ENCODE peak calls at places on chromosomes 7 and 10, in four cellular contexts. P, A, N and J are unnamed samples. For H3K27me3, the result is how much of the 10 kb centered on the place peaks cover.

GRCh38 chr7:42014625-42015412 is 222.2 kb downstream of the GLI3 start:
- DNase-seq in P (no peak), A (peak), N (peak), J (peak)

GRCh38 chr7:158355456-158356065 is 232.1 kb downstream of the PTPRN2 start:
- DNase-seq in N (peak), P (no peak), A (no peak), J (no peak)

GRCh38 chr10:132637477-132638129 is 100.0 kb downstream of the INPP5A start:
- DNase-seq in N (no peak), P (peak), A (peak), J (peak)

GRCh38 chr7:106563466-106564150 is 97.3 kb downstream of the CCDC71L start:
- DNase-seq in N (no peak), A (no peak), P (no peak), J (no peak)

GRCh38 chr7:53111061-53111460 is 75.6 kb downstream of the POM121L12 start:
- DNase-seq in A (no peak), N (no peak), P (no peak), J (no peak)

GRCh38 chr7:50663396-50664102 is 98.3 kb upstream of the DDC start:
- DNase-seq in A (no peak), N (no peak), P (no peak), J (no peak)

GRCh38 chr10:128579902-128580301 is 453.7 kb upstream of the MKI67 start:
- DNase-seq in N (no peak), P (no peak), A (no peak), J (no peak)

GRCh38 chr10:6562221-6562620 is 17.9 kb downstream of the PRKCQ start:
- DNase-seq in A (no peak), N (no peak), P (no peak), J (no peak)

GRCh38 chr7:24052572-24053223 is 231.3 kb upstream of the NPY start:
- DNase-seq in N (no peak), P (no peak), A (no peak), J (no peak)

GRCh38 chr10:69475433-69475830 is 24.2 kb downstream of the TSPAN15 start:
- DNase-seq in A (no peak), N (no peak), P (no peak), J (no peak)

GRCh38 chr10:50809596-50809995 is 69.9 kb downstream of the ASAH2B start:
- DNase-seq in P (no peak), N (no peak), A (no peak), J (no peak)

GRCh38 chr10:68665841-68666240 is 55.2 kb upstream of the CCAR1 start:
- DNase-seq in A (no peak), P (no peak), N (no peak), J (no peak)

GRCh38 chr10:108104697-108105096 is 940.2 kb upstream of the SORCS1 start:
- DNase-seq in P (no peak), A (no peak), N (no peak), J (no peak)

GRCh38 chr7:45589061-45589460 is 14.9 kb downstream of the ADCY1 start:
- DNase-seq in N (no peak), A (no peak), P (no peak), J (no peak)

DNA sequence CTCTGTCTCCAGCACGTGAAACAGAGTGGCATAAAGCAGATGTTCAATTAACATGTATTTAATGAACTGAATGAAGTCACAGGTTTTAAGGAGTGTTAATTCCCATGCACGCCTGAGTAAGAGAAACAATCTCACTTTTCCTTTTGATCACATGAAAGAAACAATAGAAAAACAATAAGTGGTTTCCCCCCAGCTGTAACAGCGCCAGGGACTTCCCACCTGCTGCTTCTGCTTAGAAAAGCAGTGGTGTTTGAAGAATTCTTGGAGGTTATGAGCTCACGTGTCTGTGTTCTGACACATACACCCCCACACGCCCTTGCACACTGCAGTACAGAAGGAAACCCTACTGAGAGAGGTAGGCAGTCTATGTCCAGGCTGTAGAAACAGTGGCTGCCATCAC is 51.3 kb upstream of the FRMD4A start:
- DNase-seq in P (no peak), A (no peak), N (no peak), J (no peak)
- H3K27me3 ChIP-seq in P (under half), A (under half), N (under half), J (under half)

GRCh38 chr7:150731916-150732315 is 5.3 kb upstream of the GIMAP5 start:
- DNase-seq in P (no peak), N (no peak), A (no peak), J (no peak)
- H3K27me3 ChIP-seq in P (under half), N (under half), A (under half), J (half or more)

GRCh38 chr10:113770346-113770745 is 18.9 kb downstream of the PLEKHS1 start:
- DNase-seq in P (no peak), A (no peak), N (no peak), J (no peak)

GRCh38 chr10:113764598-113764997 is 13.1 kb downstream of the PLEKHS1 start:
- DNase-seq in P (no peak), N (no peak), A (no peak), J (no peak)

GRCh38 chr10:113767222-113767621 is 15.7 kb downstream of the PLEKHS1 start:
- DNase-seq in N (no peak), A (no peak), P (no peak), J (no peak)

GRCh38 chr10:113762083-113762482 is 10.6 kb downstream of the PLEKHS1 start:
- DNase-seq in P (no peak), N (no peak), A (no peak), J (no peak)

DNA sequence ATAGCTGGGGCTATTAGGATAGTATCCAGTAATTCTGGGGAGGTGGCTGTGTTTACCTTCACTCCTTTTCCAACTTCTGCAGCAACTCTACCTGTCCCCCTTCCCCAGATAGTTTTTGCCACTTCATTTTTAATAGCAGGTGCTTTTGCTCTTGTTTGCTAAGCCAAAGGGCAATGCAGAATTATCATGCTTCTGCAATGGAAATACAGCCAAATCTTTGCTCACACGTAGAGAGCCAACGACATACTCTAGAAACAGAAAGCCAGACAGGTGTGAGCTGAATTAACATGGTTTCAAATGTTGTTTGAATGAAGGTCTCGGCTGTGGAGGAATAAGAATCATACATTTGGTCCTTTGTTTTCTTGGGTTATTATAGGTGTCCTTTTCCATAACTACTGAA is 14.4 kb downstream of the PLEKHS1 start:
- DNase-seq in P (no peak), N (no peak), A (no peak), J (no peak)
- H3K27me3 ChIP-seq in P (under half), N (under half), A (under half), J (under half)

DNA sequence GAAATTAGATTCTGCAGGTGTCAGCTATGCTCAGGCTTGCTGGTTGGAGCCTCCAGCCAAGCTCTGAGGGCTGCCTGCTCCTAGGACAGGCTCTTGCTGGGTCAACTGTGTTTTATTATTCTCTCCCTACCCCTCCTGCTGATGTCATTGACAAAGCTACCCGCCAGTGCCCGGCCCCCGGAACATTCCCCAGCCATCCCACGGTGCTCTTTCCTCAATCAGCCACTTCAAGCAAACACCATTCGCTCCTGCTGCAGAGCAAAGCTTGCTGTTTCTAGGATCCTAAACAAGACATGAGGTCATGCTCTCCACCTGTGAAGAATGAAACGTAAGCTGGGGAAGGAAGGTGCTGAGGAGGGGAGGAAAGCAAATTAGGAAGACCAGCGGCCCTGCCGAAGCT is 2.1 kb upstream of the C10orf71 start:
- DNase-seq in A (no peak), N (no peak), P (no peak), J (no peak)
- H3K27me3 ChIP-seq in A (under half), N (under half), P (under half), J (under half)

GRCh38 chr10:1739751-1740150 is 2.4 kb upstream of the ADARB2 start:
- DNase-seq in N (no peak), A (no peak), P (no peak), J (no peak)
- H3K27me3 ChIP-seq in N (under half), A (under half), P (under half), J (under half)

GRCh38 chr10:97895915-97896314 is 46.3 kb downstream of the GOLGA7B start:
- DNase-seq in N (no peak), A (no peak), P (no peak), J (no peak)
- H3K27me3 ChIP-seq in N (under half), A (under half), P (under half), J (under half)

DNA sequence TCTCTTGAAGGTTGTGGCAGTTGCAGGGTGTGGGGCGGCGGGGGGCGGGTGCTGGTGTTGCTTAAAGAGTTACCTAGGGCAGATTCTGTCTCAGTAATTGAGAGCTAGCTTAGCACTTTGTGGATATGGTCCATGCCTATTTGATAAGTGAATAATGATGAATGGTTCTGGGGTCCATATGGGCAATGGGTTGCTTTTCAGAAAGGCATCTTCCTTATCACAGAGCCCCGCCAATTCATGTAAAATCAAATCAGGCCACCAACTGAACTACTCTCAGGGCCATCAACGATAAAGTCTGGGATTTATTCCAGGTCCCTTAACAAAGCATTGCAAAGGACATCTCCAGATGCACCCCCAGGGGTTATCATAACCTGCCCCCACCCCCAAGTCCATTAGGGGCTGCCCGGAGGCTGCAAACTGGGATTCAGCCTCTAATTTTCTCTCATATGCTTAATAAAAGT is 1.8 kb upstream of the PRRT4 start:
- DNase-seq in P (no peak), N (no peak), A (no peak), J (no peak)
- H3K27me3 ChIP-seq in P (under half), N (under half), A (under half), J (under half)

DNA sequence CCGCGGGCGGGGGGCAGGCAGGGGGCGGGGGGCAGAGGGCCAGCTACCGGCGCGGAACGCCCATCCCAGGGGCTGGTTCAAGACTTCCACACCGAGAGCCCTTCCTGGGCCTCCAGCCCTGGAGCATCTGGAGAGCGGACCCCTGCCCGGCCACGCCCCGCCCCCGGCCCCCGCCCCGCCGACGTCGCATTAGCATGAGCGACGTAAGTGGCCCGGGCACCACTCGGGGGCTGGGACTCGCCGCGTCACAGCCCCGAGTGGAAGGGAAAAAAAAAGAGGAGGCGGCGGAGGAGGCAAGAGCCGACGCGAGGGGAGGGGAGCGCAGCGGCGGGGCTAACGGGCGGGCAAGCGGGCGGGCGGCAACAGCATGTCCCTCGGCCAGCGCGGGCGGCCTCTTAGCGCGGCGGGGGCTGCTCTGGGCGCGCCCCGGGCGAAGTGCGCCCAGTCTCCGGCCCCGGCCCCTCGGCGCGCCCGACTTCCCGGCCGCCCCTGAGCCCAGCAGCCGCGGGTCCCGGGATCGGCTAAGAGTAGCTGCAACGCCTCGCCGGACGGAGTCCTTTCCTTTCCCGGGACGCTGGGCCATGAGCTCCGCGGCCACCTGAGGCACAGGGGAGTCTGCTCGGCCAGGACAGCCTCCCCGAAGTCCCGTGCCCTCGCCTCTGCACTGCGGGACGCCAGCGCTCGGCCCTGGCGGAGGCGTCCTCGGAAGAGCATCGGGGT is at the start of gene SLC18A3:
- DNase-seq in P (no peak), A (no peak), N (no peak), J (no peak)
- H3K27me3 ChIP-seq in P (under half), A (under half), N (half or more), J (half or more)

DNA sequence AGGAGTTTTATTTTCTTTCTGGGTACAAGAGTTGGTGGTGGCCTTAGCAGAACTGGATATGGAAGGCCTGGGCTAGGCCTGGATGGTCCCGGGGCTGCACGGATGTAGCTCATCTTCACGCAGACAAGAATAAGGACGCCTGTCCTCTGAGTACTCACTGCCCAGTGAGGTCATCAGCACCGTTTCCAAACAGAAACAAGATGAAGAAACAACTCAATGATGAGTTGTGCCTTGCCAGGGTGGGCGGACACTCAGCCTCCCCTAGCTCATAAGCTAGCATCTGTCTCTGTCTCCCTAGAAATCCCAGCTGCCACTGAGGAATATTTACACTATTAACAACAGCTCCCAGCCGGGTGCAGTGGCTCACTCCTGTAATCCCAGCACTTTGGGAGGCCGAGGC is 169.1 kb downstream of the PAXIP1 start:
- DNase-seq in N (no peak), A (no peak), P (no peak), J (no peak)
- H3K27me3 ChIP-seq in N (under half), A (under half), P (under half), J (under half)

DNA sequence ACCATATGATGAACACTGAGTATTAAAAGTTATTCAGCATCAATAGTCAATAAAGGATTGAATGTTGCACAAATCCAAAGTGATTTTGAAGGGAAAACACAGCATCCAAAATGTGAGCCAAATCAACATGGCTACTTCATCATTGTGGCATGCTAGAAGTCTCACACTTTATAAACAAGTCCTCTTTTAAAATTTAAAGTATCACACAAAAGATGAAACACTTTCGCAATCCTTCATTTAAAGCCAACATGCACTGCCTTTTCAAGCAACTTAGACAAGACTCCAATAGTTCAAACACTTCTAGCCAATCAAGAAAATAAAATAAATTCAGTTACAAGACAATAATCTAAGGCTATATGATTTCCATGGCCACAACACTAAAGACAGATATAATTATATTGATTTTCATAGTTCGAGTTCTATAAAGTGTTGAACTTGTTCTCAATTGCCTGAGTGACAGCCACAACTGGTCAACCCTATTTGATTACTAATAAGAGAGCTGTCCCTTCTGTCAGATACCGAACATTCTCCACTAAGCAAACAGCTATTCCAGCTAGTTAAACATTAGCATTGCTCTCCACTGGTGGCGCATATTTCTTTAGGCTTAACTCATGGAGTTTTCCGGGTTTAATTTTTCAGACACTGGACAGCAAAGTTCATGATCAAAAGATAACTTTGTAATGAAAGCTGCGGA is 8.3 kb downstream of the EBF3 start:
- DNase-seq in A (peak), N (no peak), P (no peak), J (no peak)
- H3K27me3 ChIP-seq in A (under half), N (half or more), P (under half), J (under half)